ENCODE peak calls at places on chromosomes 12 and 14, in five cellular contexts. V is stimulated activated CD8-positive, alpha-beta memory T cell treated with anti-CD3 and anti-CD28 coated beads, Interleukin-7, amount 100 ng/mL, for 4 hours; R is GM13976; S is body of pancreas; N is esophagus muscularis mucosa. P is an unnamed sample.

GRCh38 chr14:56339855-56340701 is 221.9 kb downstream of the PELI2 start:
- DNase-seq in V (peak), R (peak), S (peak), N (no peak), P (peak)

GRCh38 chr12:113190761-113191160 is 5.2 kb downstream of the RITA1 start:
- DNase-seq in V (no peak), R (no peak), S (no peak), N (no peak), P (no peak)

GRCh38 chr12:57844725-57845477 is 1.6 kb downstream of the CTDSP2 start:
- DNase-seq in V (no peak), R (peak), S (peak), N (no peak), P (no peak)

GRCh38 chr14:24368562-24369252 is 723 bp downstream of the NFATC4 start:
- DNase-seq in V (no peak), R (peak), S (peak), N (no peak), P (no peak)

GRCh38 chr12:50110762-50111416 is 1.1 kb upstream of the COX14 start:
- DNase-seq in V (no peak), R (peak), S (peak), N (no peak), P (no peak)

GRCh38 chr14:53542692-53543091 is 389.6 kb upstream of the DDHD1 start:
- DNase-seq in V (no peak), R (no peak), S (peak), N (no peak), P (no peak)

GRCh38 chr12:65656156-65656885 is 168.0 kb upstream of the HMGA2 start:
- DNase-seq in V (no peak), R (no peak), S (no peak), N (no peak), P (no peak)

GRCh38 chr12:13436696-13437391 is 240.3 kb downstream of the EMP1 start:
- DNase-seq in V (no peak), R (no peak), S (peak), N (no peak), P (no peak)

GRCh38 chr12:4943067-4943937 is 33.6 kb downstream of the KCNA1 start:
- DNase-seq in V (no peak), R (peak), S (no peak), N (no peak), P (no peak)

GRCh38 chr12:131711551-131712205 is 788 bp downstream of the SFSWAP start:
- DNase-seq in V (no peak), R (no peak), S (no peak), N (no peak), P (no peak)

GRCh38 chr12:132560831-132561783 is 49.3 kb downstream of the LRCOL1 start:
- DNase-seq in V (peak), R (peak), S (peak), N (no peak), P (peak)

GRCh38 chr12:25433581-25434325 is 119.3 kb downstream of the LMNTD1 start:
- DNase-seq in V (no peak), R (no peak), S (no peak), N (no peak), P (no peak)

GRCh38 chr14:99175331-99176155 is 96.5 kb downstream of the BCL11B start:
- DNase-seq in V (no peak), R (no peak), S (no peak), N (no peak), P (no peak)

GRCh38 chr12:31234955-31235867 is 90.7 kb downstream of the SINHCAF start:
- DNase-seq in V (no peak), R (no peak), S (peak), N (peak), P (no peak)

GRCh38 chr12:28681980-28682379 is 467.1 kb upstream of the FAR2 start:
- DNase-seq in V (no peak), R (no peak), S (no peak), N (no peak), P (no peak)

GRCh38 chr12:93154096-93154728 is 223.5 kb upstream of the NUDT4 start:
- DNase-seq in V (no peak), R (no peak), S (no peak), N (no peak), P (no peak)

GRCh38 chr14:101235042-101235871 is 326.0 kb upstream of the DIO3 start:
- DNase-seq in V (no peak), R (peak), S (peak), N (no peak), P (no peak)

GRCh38 chr14:81638656-81639055 is 105.0 kb upstream of the SEL1L start:
- DNase-seq in V (no peak), R (no peak), S (no peak), N (no peak), P (no peak)

GRCh38 chr12:113120670-113121370 is 14.7 kb downstream of the RASAL1 start:
- DNase-seq in V (no peak), R (no peak), S (no peak), N (no peak), P (no peak)

GRCh38 chr12:59452259-59452658 is 143.6 kb upstream of the SLC16A7 start:
- DNase-seq in V (no peak), R (no peak), S (no peak), N (no peak), P (no peak)

GRCh38 chr12:71216725-71217579 is 59.2 kb upstream of the TSPAN8 start:
- DNase-seq in V (no peak), R (no peak), S (peak), N (no peak), P (no peak)

GRCh38 chr12:53290661-53291060 is 4.7 kb upstream of the PFDN5 start:
- DNase-seq in V (no peak), R (no peak), S (no peak), N (no peak), P (no peak)

GRCh38 chr12:58750484-58750883 is 169.8 kb downstream of the LRIG3 start:
- DNase-seq in V (no peak), R (no peak), S (no peak), N (no peak), P (no peak)

GRCh38 chr12:111173391-111174282 is 195.3 kb downstream of the PHETA1 start:
- DNase-seq in V (no peak), R (no peak), S (no peak), N (no peak), P (no peak)

GRCh38 chr12:48779869-48780268 is 9.0 kb downstream of the ADCY6 start:
- DNase-seq in V (no peak), R (no peak), S (no peak), N (no peak), P (peak)

GRCh38 chr14:60092516-60092915 is 793 bp downstream of the PCNX4 start:
- DNase-seq in V (no peak), R (peak), S (peak), N (no peak), P (no peak)

GRCh38 chr12:89245090-89245489 is 107.2 kb downstream of the DUSP6 start:
- DNase-seq in V (peak), R (no peak), S (no peak), N (no peak), P (peak)

GRCh38 chr14:88271205-88271604 is 51.9 kb downstream of the KCNK10 start:
- DNase-seq in V (no peak), R (no peak), S (no peak), N (no peak), P (no peak)

GRCh38 chr14:74838141-74838540 is 37.8 kb downstream of the PROX2 start:
- DNase-seq in V (no peak), R (no peak), S (no peak), N (no peak), P (no peak)

GRCh38 chr12:116242740-116243139 is 34.8 kb downstream of the MED13L start:
- DNase-seq in V (no peak), R (no peak), S (no peak), N (no peak), P (no peak)

GRCh38 chr12:5227722-5228274 is 184.1 kb downstream of the KCNA5 start:
- DNase-seq in V (no peak), R (no peak), S (no peak), N (no peak), P (no peak)

GRCh38 chr14:86961106-86961716 is 1031.8 kb downstream of the GALC start:
- DNase-seq in V (no peak), R (no peak), S (peak), N (no peak), P (no peak)